ENCODE peak calls at places on chromosomes 5 and 9, in seven cellular contexts. One of them, this sample, is unnamed.

GRCh38 chr5:31757813-31758212 is 118.9 kb downstream of the PDZD2 start:
- DNase-seq in A549: no peak
- DNase-seq in SK-N-SH: peak
- DNase-seq in H1: no peak
- DNase-seq in K562: no peak
- DNase-seq in HepG2: no peak
- DNase-seq in GM12878: no peak
- DNase-seq in this sample: no peak

GRCh38 chr9:130498298-130498917 is 53.6 kb downstream of the ASS1 start:
- DNase-seq in A549: no peak
- DNase-seq in SK-N-SH: no peak
- DNase-seq in H1: no peak
- DNase-seq in K562: peak
- DNase-seq in HepG2: peak
- DNase-seq in GM12878: no peak
- DNase-seq in this sample: no peak

GRCh38 chr5:169395136-169395535 is 94.2 kb upstream of the SLIT3 start:
- DNase-seq in A549: no peak
- DNase-seq in SK-N-SH: no peak
- DNase-seq in H1: no peak
- DNase-seq in K562: no peak
- DNase-seq in HepG2: no peak
- DNase-seq in GM12878: no peak
- DNase-seq in this sample: no peak

GRCh38 chr5:145130996-145131395 is 704.1 kb downstream of the PRELID2 start:
- DNase-seq in A549: no peak
- DNase-seq in SK-N-SH: no peak
- DNase-seq in H1: no peak
- DNase-seq in K562: no peak
- DNase-seq in HepG2: no peak
- DNase-seq in GM12878: no peak
- DNase-seq in this sample: no peak

GRCh38 chr5:178473858-178474257 is 116.3 kb downstream of the COL23A1 start:
- DNase-seq in A549: no peak
- DNase-seq in SK-N-SH: no peak
- DNase-seq in H1: no peak
- DNase-seq in K562: no peak
- DNase-seq in HepG2: no peak
- DNase-seq in GM12878: no peak
- DNase-seq in this sample: no peak

GRCh38 chr9:114906922-114907571 is 23.3 kb downstream of the TNFSF8 start:
- DNase-seq in A549: peak
- DNase-seq in SK-N-SH: peak
- DNase-seq in H1: peak
- DNase-seq in K562: no peak
- DNase-seq in HepG2: peak
- DNase-seq in GM12878: no peak
- DNase-seq in this sample: peak

GRCh38 chr9:93122721-93123221 is 11.3 kb downstream of the NINJ1 start:
- DNase-seq in A549: no peak
- DNase-seq in SK-N-SH: no peak
- DNase-seq in H1: no peak
- DNase-seq in K562: no peak
- DNase-seq in HepG2: no peak
- DNase-seq in GM12878: no peak
- DNase-seq in this sample: no peak

GRCh38 chr5:174292348-174292747 is 246.8 kb downstream of the NSG2 start:
- DNase-seq in A549: no peak
- DNase-seq in SK-N-SH: no peak
- DNase-seq in H1: no peak
- DNase-seq in K562: no peak
- DNase-seq in HepG2: no peak
- DNase-seq in GM12878: no peak
- DNase-seq in this sample: no peak

GRCh38 chr5:152568101-152568500 is 163.0 kb upstream of the NMUR2 start:
- DNase-seq in A549: no peak
- DNase-seq in SK-N-SH: no peak
- DNase-seq in H1: no peak
- DNase-seq in K562: no peak
- DNase-seq in HepG2: no peak
- DNase-seq in GM12878: no peak
- DNase-seq in this sample: no peak

GRCh38 chr9:107386396-107386795 is 103.2 kb downstream of the KLF4 start:
- DNase-seq in A549: no peak
- DNase-seq in SK-N-SH: no peak
- DNase-seq in H1: no peak
- DNase-seq in K562: no peak
- DNase-seq in HepG2: no peak
- DNase-seq in GM12878: no peak
- DNase-seq in this sample: no peak

GRCh38 chr5:65061250-65061973 is 292.7 kb downstream of the CWC27 start:
- DNase-seq in A549: no peak
- DNase-seq in SK-N-SH: peak
- DNase-seq in H1: no peak
- DNase-seq in K562: no peak
- DNase-seq in HepG2: no peak
- DNase-seq in GM12878: peak
- DNase-seq in this sample: no peak

GRCh38 chr5:81297531-81297930 is 3.9 kb upstream of the ZCCHC9 start:
- DNase-seq in A549: no peak
- DNase-seq in SK-N-SH: no peak
- DNase-seq in H1: no peak
- DNase-seq in K562: no peak
- DNase-seq in HepG2: no peak
- DNase-seq in GM12878: no peak
- DNase-seq in this sample: no peak

GRCh38 chr9:5186416-5187169 is 1.2 kb upstream of the INSL6 start:
- DNase-seq in A549: peak
- DNase-seq in SK-N-SH: peak
- DNase-seq in H1: peak
- DNase-seq in K562: peak
- DNase-seq in HepG2: peak
- DNase-seq in GM12878: no peak
- DNase-seq in this sample: peak

GRCh38 chr9:116870566-116870965 is 183.5 kb downstream of the TRIM32 start:
- DNase-seq in A549: peak
- DNase-seq in SK-N-SH: peak
- DNase-seq in H1: peak
- DNase-seq in K562: no peak
- DNase-seq in HepG2: peak
- DNase-seq in GM12878: no peak
- DNase-seq in this sample: peak

GRCh38 chr5:126681970-126682369 is 81.2 kb downstream of the PHAX start:
- DNase-seq in A549: no peak
- DNase-seq in SK-N-SH: no peak
- DNase-seq in H1: no peak
- DNase-seq in K562: no peak
- DNase-seq in HepG2: no peak
- DNase-seq in GM12878: no peak
- DNase-seq in this sample: no peak

GRCh38 chr9:17065062-17065461 is 69.8 kb upstream of the CNTLN start:
- DNase-seq in A549: no peak
- DNase-seq in SK-N-SH: peak
- DNase-seq in H1: no peak
- DNase-seq in K562: no peak
- DNase-seq in HepG2: peak
- DNase-seq in GM12878: no peak
- DNase-seq in this sample: no peak

GRCh38 chr5:68290260-68290674 is 74.7 kb downstream of the PIK3R1 start:
- DNase-seq in A549: no peak
- DNase-seq in SK-N-SH: peak
- DNase-seq in H1: no peak
- DNase-seq in K562: peak
- DNase-seq in HepG2: no peak
- DNase-seq in GM12878: no peak
- DNase-seq in this sample: no peak

GRCh38 chr5:144549580-144549979 is 378.9 kb downstream of the KCTD16 start:
- DNase-seq in A549: no peak
- DNase-seq in SK-N-SH: no peak
- DNase-seq in H1: no peak
- DNase-seq in K562: no peak
- DNase-seq in HepG2: no peak
- DNase-seq in GM12878: no peak
- DNase-seq in this sample: no peak

GRCh38 chr5:36273809-36274526 is 27.7 kb downstream of the RANBP3L start:
- DNase-seq in A549: no peak
- DNase-seq in SK-N-SH: no peak
- DNase-seq in H1: no peak
- DNase-seq in K562: no peak
- DNase-seq in HepG2: no peak
- DNase-seq in GM12878: no peak
- DNase-seq in this sample: no peak

DNA sequence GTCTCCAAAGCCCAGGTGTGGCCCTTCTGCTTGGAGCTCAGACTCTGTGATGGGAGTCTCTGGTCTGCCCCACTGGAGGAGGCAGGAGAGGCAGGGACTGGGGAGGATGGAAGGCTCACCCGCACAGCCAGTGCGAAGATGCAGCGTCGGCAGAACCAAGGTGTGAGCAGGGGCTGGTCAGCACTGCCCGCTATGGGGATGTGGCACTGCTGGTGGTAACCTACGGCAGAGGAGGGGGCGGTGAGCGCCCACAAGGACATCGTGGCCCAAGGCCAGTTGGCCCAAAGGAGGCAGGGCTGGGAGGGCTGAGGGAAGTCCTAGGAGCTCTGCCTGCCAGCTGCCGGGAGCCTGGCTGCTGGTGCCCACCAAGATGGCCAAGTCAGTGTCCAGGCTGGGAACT is 7.3 kb downstream of the PHF19 start:
- DNase-seq in A549: no peak
- DNase-seq in SK-N-SH: no peak
- DNase-seq in H1: no peak
- DNase-seq in K562: no peak
- DNase-seq in HepG2: no peak
- DNase-seq in GM12878: no peak
- DNase-seq in this sample: no peak
- TF ChIP-seq USF2 in A549: no peak
- TF ChIP-seq USF2 in SK-N-SH: no peak
- TF ChIP-seq USF2 in H1: no peak
- TF ChIP-seq USF2 in K562: no peak
- TF ChIP-seq USF2 in HepG2: no peak
- TF ChIP-seq USF2 in GM12878: no peak
- TF ChIP-seq USF2 in this sample: no peak

GRCh38 chr5:78659114-78659513 is 10.5 kb upstream of the LHFPL2 start:
- DNase-seq in A549: no peak
- DNase-seq in SK-N-SH: no peak
- DNase-seq in H1: no peak
- DNase-seq in K562: no peak
- DNase-seq in HepG2: no peak
- DNase-seq in GM12878: no peak
- DNase-seq in this sample: no peak

GRCh38 chr5:78660401-78660800 is 11.8 kb upstream of the LHFPL2 start:
- DNase-seq in A549: no peak
- DNase-seq in SK-N-SH: no peak
- DNase-seq in H1: no peak
- DNase-seq in K562: no peak
- DNase-seq in HepG2: no peak
- DNase-seq in GM12878: no peak
- DNase-seq in this sample: no peak

GRCh38 chr5:78661691-78662090 is 13.1 kb upstream of the LHFPL2 start:
- DNase-seq in A549: no peak
- DNase-seq in SK-N-SH: no peak
- DNase-seq in H1: no peak
- DNase-seq in K562: no peak
- DNase-seq in HepG2: no peak
- DNase-seq in GM12878: peak
- DNase-seq in this sample: no peak

GRCh38 chr5:78661044-78661443 is 12.5 kb upstream of the LHFPL2 start:
- DNase-seq in A549: no peak
- DNase-seq in SK-N-SH: no peak
- DNase-seq in H1: no peak
- DNase-seq in K562: no peak
- DNase-seq in HepG2: no peak
- DNase-seq in GM12878: no peak
- DNase-seq in this sample: no peak

DNA sequence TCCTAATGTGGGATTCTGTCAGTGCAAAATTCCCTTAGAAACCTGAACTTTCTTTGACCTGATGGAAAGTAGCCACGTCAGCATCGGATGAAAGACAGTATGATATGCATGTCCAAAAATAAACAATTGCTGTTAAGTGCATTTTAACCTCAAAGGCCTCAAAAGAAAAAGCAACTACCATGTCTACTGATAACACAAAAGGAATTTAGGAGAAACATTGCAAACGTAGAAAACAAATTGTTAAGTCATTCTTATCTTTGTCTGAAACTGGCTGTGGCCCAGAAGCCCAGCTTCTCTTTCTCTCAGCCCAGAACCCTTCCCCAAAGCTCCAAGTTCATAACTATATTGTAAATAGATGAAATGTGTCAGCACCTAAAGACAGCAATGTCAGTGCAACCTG is 11.1 kb upstream of the LHFPL2 start:
- DNase-seq in A549: no peak
- DNase-seq in SK-N-SH: no peak
- DNase-seq in H1: no peak
- DNase-seq in K562: peak
- DNase-seq in HepG2: peak
- DNase-seq in GM12878: no peak
- DNase-seq in this sample: no peak
- TF ChIP-seq MAX in A549: no peak
- TF ChIP-seq MAX in SK-N-SH: no peak
- TF ChIP-seq MAX in H1: no peak
- TF ChIP-seq MAX in K562: no peak
- TF ChIP-seq MAX in HepG2: no peak
- TF ChIP-seq MAX in GM12878: no peak
- TF ChIP-seq MAX in this sample: no peak

GRCh38 chr9:1458503-1458902 is 408.3 kb downstream of the DMRT2 start:
- DNase-seq in A549: no peak
- DNase-seq in SK-N-SH: no peak
- DNase-seq in H1: no peak
- DNase-seq in K562: no peak
- DNase-seq in HepG2: no peak
- DNase-seq in GM12878: no peak
- DNase-seq in this sample: no peak
- TF ChIP-seq USF2 in A549: no peak
- TF ChIP-seq USF2 in SK-N-SH: no peak
- TF ChIP-seq USF2 in H1: no peak
- TF ChIP-seq USF2 in K562: no peak
- TF ChIP-seq USF2 in HepG2: no peak
- TF ChIP-seq USF2 in GM12878: no peak
- TF ChIP-seq USF2 in this sample: no peak

DNA sequence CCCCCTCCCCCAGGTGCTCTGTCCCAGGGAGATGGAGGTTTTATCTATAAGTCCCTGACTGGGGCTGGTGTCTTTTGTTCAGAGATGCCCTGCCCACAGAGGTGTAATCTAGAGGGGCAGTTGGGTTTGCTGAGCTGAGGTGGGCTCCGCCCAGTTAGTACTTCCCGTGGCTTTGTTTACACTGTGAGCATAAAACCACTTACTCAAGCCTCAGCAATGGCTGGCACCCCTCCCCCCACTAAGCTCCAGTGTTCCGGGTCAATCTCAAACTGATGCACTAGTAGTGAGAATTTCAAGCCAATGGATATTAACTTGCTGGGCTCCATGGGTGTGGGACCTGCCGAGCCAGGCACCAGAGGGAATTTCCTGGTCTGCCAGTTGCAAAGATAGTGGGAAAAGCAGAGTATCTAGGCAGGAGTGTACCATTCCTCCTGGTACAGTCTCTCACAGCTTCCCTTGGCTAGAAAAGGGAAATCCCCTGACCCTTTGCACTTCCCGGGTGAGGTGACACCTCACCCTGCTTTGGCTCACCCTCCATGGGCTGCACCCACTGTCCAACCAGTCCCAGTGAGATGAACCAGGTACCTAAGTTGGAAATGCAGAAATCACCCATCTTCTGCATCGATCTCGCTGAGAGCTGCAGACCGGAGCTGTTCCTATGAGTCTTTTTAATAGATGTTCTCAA is 509.6 kb downstream of the TMEM38B start:
- DNase-seq in A549: no peak
- DNase-seq in SK-N-SH: no peak
- DNase-seq in H1: no peak
- DNase-seq in K562: no peak
- DNase-seq in HepG2: no peak
- DNase-seq in GM12878: no peak
- DNase-seq in this sample: no peak
- TF ChIP-seq MAX in A549: no peak
- TF ChIP-seq MAX in SK-N-SH: no peak
- TF ChIP-seq MAX in H1: no peak
- TF ChIP-seq MAX in K562: no peak
- TF ChIP-seq MAX in HepG2: no peak
- TF ChIP-seq MAX in GM12878: no peak
- TF ChIP-seq MAX in this sample: no peak